ENCODE peak calls at places on chromosomes 5 and 9, in seven cellular contexts. O is cardiac fibroblast, G is fibroblast of lung, K is cardiac muscle cell, W is mammary epithelial cell, U is keratinocyte, I is adrenal gland. P is an unnamed sample.

GRCh38 chr5:130580264-130580663 is 584.8 kb downstream of the HINT1 start:
- DNase-seq in I (no peak), O (no peak), W (no peak), U (no peak), K (no peak), G (no peak), P (no peak)

GRCh38 chr5:83322273-83322924 is 149.1 kb upstream of the VCAN start:
- DNase-seq in K (no peak), U (no peak), I (no peak), O (no peak), W (no peak), G (no peak), P (no peak)

GRCh38 chr9:136576269-136576626 is 30.4 kb upstream of the NOTCH1 start:
- DNase-seq in O (peak), I (peak), G (no peak), W (peak), K (no peak), U (no peak), P (no peak)

GRCh38 chr5:116970318-116970717 is 395.7 kb upstream of the SEMA6A start:
- DNase-seq in W (no peak), K (peak), O (no peak), G (no peak), U (no peak), I (no peak), P (no peak)

GRCh38 chr9:7246917-7247538 is 489.3 kb downstream of the KDM4C start:
- DNase-seq in G (peak), U (no peak), O (no peak), I (no peak), K (no peak), W (peak), P (no peak)

GRCh38 chr5:151686673-151687378 is at the start of gene SPARC:
- DNase-seq in W (peak), I (peak), O (peak), U (no peak), K (peak), G (peak), P (peak)

GRCh38 chr5:32283539-32284377 is 29.0 kb downstream of the MTMR12 start:
- DNase-seq in O (peak), K (no peak), G (no peak), W (peak), I (peak), U (peak), P (no peak)

GRCh38 chr5:87944553-87945320 is 323.9 kb downstream of the TMEM161B start:
- DNase-seq in I (peak), U (no peak), K (no peak), W (no peak), G (no peak), O (no peak), P (no peak)

GRCh38 chr5:55176176-55176818 is 3.3 kb upstream of the CDC20B start:
- DNase-seq in K (peak), I (no peak), U (no peak), W (peak), O (no peak), G (peak), P (no peak)

DNA sequence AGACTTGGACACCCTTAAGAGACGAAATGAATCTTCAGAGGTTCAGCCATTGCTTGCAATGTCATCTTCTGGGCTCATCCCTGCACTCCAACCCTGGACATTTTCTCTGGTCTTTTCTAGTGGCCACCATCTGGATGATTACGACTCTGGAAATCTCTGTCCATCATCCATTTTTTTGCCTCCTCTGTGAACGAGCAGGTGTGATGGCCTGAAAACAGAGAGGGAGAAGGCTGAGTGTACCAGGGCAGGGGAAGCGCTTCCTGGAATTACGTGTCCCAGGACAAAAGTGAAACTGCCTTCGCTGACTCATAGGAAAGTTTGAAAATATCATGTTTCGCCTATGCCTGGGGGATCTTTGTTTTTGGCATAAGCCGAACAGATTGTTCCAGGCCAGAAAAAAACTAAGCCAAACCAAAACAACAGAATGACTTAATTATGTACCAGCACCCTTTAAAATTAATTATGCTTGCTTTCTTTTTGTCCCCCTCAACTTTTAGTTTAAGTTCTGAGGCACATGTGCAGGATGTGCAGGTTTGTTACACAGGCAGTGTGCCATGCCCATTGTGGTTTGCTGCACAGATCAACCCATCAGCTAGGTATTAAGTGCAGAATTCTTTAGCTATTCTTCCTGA is 31.9 kb downstream of the ANKRD33B start:
- DNase-seq in U (peak), K (no peak), G (peak), I (peak), W (peak), O (peak), P (peak)
- H3K4me3 ChIP-seq in U (no peak), K (no peak), G (peak), I (peak), W (no peak), O (peak), P (peak)

GRCh38 chr9:32351845-32352244 is 32.6 kb upstream of the ACO1 start:
- DNase-seq in G (no peak), K (peak), U (no peak), I (no peak), W (no peak), O (peak), P (no peak)
- TF ChIP-seq CTCF in G (no peak), K (peak), U (no peak), I (no peak), W (peak), O (peak), P (no peak)

GRCh38 chr9:120474579-120475243 is 105.3 kb downstream of the CDK5RAP2 start:
- DNase-seq in I (no peak), W (no peak), G (peak), U (no peak), O (peak), K (no peak), P (no peak)
- H3K4me3 ChIP-seq in I (no peak), W (no peak), G (no peak), U (no peak), O (no peak), K (no peak), P (no peak)

DNA sequence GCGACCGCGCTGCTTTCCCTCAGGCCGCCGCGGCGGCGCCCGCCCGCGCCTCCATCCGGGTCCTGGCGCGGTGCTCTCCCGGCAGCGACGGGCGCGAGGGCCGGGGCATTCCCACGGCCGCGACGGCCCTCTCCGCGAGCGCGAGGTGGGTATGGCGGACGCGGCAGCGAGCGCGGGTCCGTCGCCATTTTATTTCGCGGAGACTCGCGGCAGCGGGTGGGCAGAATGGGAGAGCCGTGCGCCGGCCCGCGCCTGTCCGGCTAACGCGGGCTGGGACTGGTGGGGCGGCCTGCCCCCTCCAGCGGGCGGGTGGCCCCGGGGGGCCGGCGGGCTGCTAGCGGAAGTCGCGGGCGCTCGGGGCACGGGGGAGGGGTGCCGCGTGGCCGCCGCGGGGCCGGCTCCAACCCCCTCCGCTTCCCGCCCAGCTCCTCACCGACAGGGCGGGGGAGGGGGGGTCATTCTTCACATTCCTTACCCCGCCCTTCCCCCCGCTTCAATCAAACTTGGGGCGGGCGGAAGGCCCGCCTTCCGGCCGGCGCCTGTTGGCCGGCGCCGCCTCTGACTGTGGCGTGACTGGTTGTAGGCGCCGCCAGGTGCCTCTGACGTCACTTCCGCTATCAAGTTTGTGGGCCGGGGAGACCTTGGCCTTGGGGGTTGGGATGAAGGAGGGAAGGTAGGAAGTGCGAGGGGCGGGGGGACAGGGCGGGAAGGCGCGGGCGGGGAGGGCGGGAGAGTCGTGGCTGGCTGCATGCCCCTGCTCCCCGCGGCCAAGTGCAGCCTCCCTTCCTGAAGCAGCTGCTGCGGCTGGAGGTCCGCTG is 82.2 kb downstream of the PTPDC1 start:
- DNase-seq in U (peak), G (peak), O (peak), K (peak), W (peak), I (peak), P (peak)
- TF ChIP-seq CTCF in U (no peak), G (peak), O (no peak), K (no peak), W (no peak), I (no peak), P (peak)

GRCh38 chr5:176743136-176743827 is 67.1 kb upstream of the UNC5A start:
- DNase-seq in G (no peak), U (no peak), I (no peak), K (no peak), W (no peak), O (no peak), P (no peak)

GRCh38 chr5:176742246-176743105 is 67.9 kb upstream of the UNC5A start:
- DNase-seq in K (no peak), I (no peak), W (no peak), O (no peak), U (no peak), G (no peak), P (no peak)

GRCh38 chr5:176741566-176742211 is 68.7 kb upstream of the UNC5A start:
- DNase-seq in G (no peak), K (no peak), W (no peak), I (no peak), U (no peak), O (no peak), P (no peak)

GRCh38 chr5:176743828-176744583 is 66.4 kb upstream of the UNC5A start:
- DNase-seq in W (no peak), I (no peak), G (no peak), U (no peak), K (no peak), O (no peak), P (no peak)

GRCh38 chr5:176744584-176744965 is 65.8 kb upstream of the UNC5A start:
- DNase-seq in O (no peak), W (no peak), I (no peak), U (no peak), K (no peak), G (peak), P (no peak)
- H3K4me3 ChIP-seq in O (no peak), W (no peak), I (no peak), U (no peak), K (no peak), G (no peak), P (no peak)